ENCODE peak calls at places on chromosomes 7 and 10, in ten cellular contexts. O is sigmoid colon; I is AG04450; R is AG04449; S is IMR-90; Y is cardiac fibroblast; N is naive thymus-derived CD4-positive, alpha-beta T cell; L is dorsolateral prefrontal cortex; A is spleen; C is SK-N-MC. Z is an unnamed sample.
A peak's percentile ranks its signal among the peaks of the same experiment; 100 is the strongest.

GRCh38 chr7:69597278-69598076 is 798 bp upstream of the AUTS2 start:
- DNase-seq in O (peak; percentile 79), I (no peak), R (no peak), S (no peak), Y (peak; percentile 9), N (no peak), L (peak; percentile 38), A (peak; percentile 89), C (no peak), Z (no peak)

GRCh38 chr7:41709621-41710020 is 6.7 kb upstream of the INHBA start:
- DNase-seq in O (no peak), I (peak; percentile 78), R (peak; percentile 89), S (peak; percentile 99), Y (peak; percentile 80), N (no peak), L (no peak), A (no peak), C (no peak), Z (peak; percentile 93)

GRCh38 chr7:87216701-87217508 is 2.6 kb downstream of the TMEM243 start:
- DNase-seq in O (no peak), I (no peak), R (no peak), S (no peak), Y (no peak), N (peak; percentile 86), L (no peak), A (no peak), C (no peak), Z (no peak)

GRCh38 chr7:105532709-105533460 is 884 bp downstream of the RINT1 start:
- DNase-seq in O (no peak), I (no peak), R (no peak), S (no peak), Y (peak; percentile 0), N (no peak), L (no peak), A (no peak), C (no peak), Z (no peak)

GRCh38 chr10:124677291-124677690 is 66.9 kb downstream of the FAM53B start:
- DNase-seq in O (no peak), I (no peak), R (no peak), S (no peak), Y (no peak), N (no peak), L (no peak), A (peak; percentile 80), C (no peak), Z (no peak)

GRCh38 chr10:49622426-49623425 is 8.9 kb downstream of the CHAT start:
- DNase-seq in O (peak; percentile 37), I (no peak), R (no peak), S (no peak), Y (no peak), N (no peak), L (peak; percentile 19), A (peak; percentile 37), C (no peak), Z (no peak)

GRCh38 chr7:104971290-104972071 is 42.5 kb upstream of the KMT2E start:
- DNase-seq in O (no peak), I (no peak), R (no peak), S (peak; percentile 60), Y (peak; percentile 67), N (no peak), L (no peak), A (no peak), C (no peak), Z (no peak)

GRCh38 chr10:33015798-33016547 is 57.9 kb upstream of the ITGB1 start:
- DNase-seq in O (no peak), I (no peak), R (no peak), S (peak; percentile 86), Y (peak; percentile 26), N (no peak), L (no peak), A (no peak), C (no peak), Z (peak; percentile 65)

GRCh38 chr10:110858297-110858934 is 13.3 kb upstream of the PDCD4 start:
- DNase-seq in O (no peak), I (no peak), R (no peak), S (no peak), Y (no peak), N (no peak), L (no peak), A (no peak), C (no peak), Z (no peak)

GRCh38 chr7:129187681-129188371 is 607 bp upstream of the SMO start:
- DNase-seq in O (peak; percentile 70), I (no peak), R (no peak), S (no peak), Y (no peak), N (no peak), L (no peak), A (no peak), C (no peak), Z (no peak)

GRCh38 chr10:46544989-46545791 is 11.3 kb downstream of the GPRIN2 start:
- DNase-seq in O (peak; percentile 55), I (no peak), R (no peak), S (no peak), Y (peak; percentile 33), N (no peak), L (peak; percentile 24), A (peak; percentile 65), C (no peak), Z (no peak)

GRCh38 chr7:133300811-133301210 is 47.9 kb downstream of the EXOC4 start:
- DNase-seq in O (no peak), I (no peak), R (no peak), S (peak; percentile 49), Y (peak; percentile 5), N (no peak), L (no peak), A (no peak), C (no peak), Z (no peak)

GRCh38 chr7:143900230-143900766 is 1.7 kb downstream of the TCAF1 start:
- DNase-seq in O (no peak), I (no peak), R (no peak), S (peak; percentile 78), Y (no peak), N (no peak), L (no peak), A (no peak), C (no peak), Z (peak; percentile 45)
- H3K4me3 ChIP-seq in O (peak overlapping the region; percentile 75), I (peak overlapping the region; percentile 85), R (peak overlapping the region; percentile 32), S (peak overlapping the region; percentile 29), Y (peak overlapping the region; percentile 11), N (no peak overlapping the region), L (peak overlapping the region; percentile 91), A (no peak overlapping the region), C (peak overlapping the region; percentile 88), Z (peak overlapping the region; percentile 9)

GRCh38 chr7:102942883-102943261 is 30.1 kb downstream of the LRRC17 start:
- DNase-seq in O (no peak), I (no peak), R (no peak), S (no peak), Y (no peak), N (no peak), L (no peak), A (no peak), C (no peak), Z (no peak)

GRCh38 chr7:102944241-102944640 is 31.4 kb downstream of the LRRC17 start:
- DNase-seq in O (no peak), I (no peak), R (no peak), S (no peak), Y (no peak), N (no peak), L (no peak), A (no peak), C (no peak), Z (no peak)

GRCh38 chr7:102943425-102944169 is 30.8 kb downstream of the LRRC17 start:
- DNase-seq in O (no peak), I (no peak), R (no peak), S (no peak), Y (no peak), N (no peak), L (no peak), A (no peak), C (no peak), Z (no peak)

GRCh38 chr7:102938679-102939078 is 25.9 kb downstream of the LRRC17 start:
- DNase-seq in O (no peak), I (no peak), R (no peak), S (no peak), Y (no peak), N (no peak), L (no peak), A (no peak), C (no peak), Z (no peak)

GRCh38 chr7:102942181-102942882 is 29.5 kb downstream of the LRRC17 start:
- DNase-seq in O (no peak), I (no peak), R (no peak), S (no peak), Y (peak; percentile 53), N (no peak), L (no peak), A (no peak), C (no peak), Z (no peak)
- H3K4me3 ChIP-seq in O (no peak overlapping the region), I (no peak overlapping the region), R (no peak overlapping the region), S (no peak overlapping the region), Y (no peak overlapping the region), N (no peak overlapping the region), L (no peak overlapping the region), A (no peak overlapping the region), C (peak overlapping the region; percentile 35), Z (no peak overlapping the region)

DNA sequence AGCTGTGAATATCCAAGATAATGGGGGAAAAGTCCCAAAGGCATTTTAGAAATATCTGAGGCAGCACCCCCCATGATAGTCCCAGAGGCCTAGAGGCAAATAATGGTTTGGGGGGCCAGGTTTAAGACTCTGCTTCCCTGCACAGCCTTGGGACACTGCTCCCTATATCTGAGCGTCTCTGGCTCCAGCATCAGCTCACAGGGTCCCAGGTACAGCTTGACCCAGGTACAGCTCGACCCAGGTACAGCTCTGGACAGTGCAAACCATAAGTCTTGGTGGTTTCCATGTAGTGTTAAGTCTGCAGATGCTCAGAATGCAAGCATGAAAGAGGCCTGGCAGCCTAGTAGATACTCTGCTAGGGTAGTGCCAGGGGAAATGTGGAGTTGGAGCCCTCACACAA is 47.0 kb upstream of the VWDE start:
- DNase-seq in O (no peak), I (no peak), R (no peak), S (no peak), Y (no peak), N (no peak), L (no peak), A (no peak), C (no peak), Z (no peak)
- H3K4me3 ChIP-seq in O (no peak overlapping the region), I (no peak overlapping the region), R (no peak overlapping the region), S (no peak overlapping the region), Y (no peak overlapping the region), N (no peak overlapping the region), L (no peak overlapping the region), A (no peak overlapping the region), C (no peak overlapping the region), Z (no peak overlapping the region)

DNA sequence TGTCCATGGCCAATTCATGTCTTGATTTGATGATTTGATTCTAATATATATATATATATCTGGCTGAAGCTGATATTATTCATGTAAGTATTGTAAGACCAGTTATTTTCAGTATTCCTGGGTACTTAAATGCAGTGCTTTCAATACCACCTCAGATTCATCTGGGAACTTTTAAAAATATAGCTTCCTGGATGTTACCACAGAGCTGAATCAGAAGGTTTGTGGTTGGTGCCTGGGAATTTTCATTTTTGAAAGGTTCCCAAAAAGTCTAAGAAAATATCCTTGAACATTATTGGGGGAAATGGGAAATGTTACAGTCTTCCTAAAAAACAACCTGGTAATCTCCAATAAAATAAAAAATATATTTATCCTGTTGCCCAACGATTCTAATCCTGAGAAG is 10.7 kb upstream of the PPP3CB start:
- DNase-seq in O (no peak), I (no peak), R (no peak), S (peak; percentile 34), Y (no peak), N (no peak), L (no peak), A (no peak), C (no peak), Z (no peak)
- H3K4me3 ChIP-seq in O (no peak overlapping the region), I (no peak overlapping the region), R (no peak overlapping the region), S (no peak overlapping the region), Y (no peak overlapping the region), N (no peak overlapping the region), L (no peak overlapping the region), A (no peak overlapping the region), C (no peak overlapping the region), Z (no peak overlapping the region)